ENCODE peak calls at places on chromosomes 2 and 18, in nine cellular contexts. One of them, this sample, is unnamed.
A peak's percentile ranks its signal among the peaks of the same experiment; 100 is the strongest.

GRCh38 chr2:32947076-32947483 is 327 bp downstream of the LTBP1 start:
- DNase-seq in stomach: no peak
- DNase-seq in activated naive CD4-positive, alpha-beta T cell: no peak
- DNase-seq in cardiac muscle cell: no peak
- DNase-seq in stimulated activated CD8-positive, alpha-beta memory T cell treated with anti-CD3 and anti-CD28 coated beads, Interleukin-15, amount 100 ng/mL, for 1 hour: no peak
- DNase-seq in spleen: peak; percentile 80
- DNase-seq in HFFc6: no peak
- DNase-seq in nucleus accumbens: no peak
- DNase-seq in HCT116: no peak
- DNase-seq in this sample: no peak

GRCh38 chr2:142875010-142875409 is 2.5 kb upstream of the KYNU start:
- DNase-seq in cardiac muscle cell: no peak
- DNase-seq in stimulated activated CD8-positive, alpha-beta memory T cell treated with anti-CD3 and anti-CD28 coated beads, Interleukin-15, amount 100 ng/mL, for 1 hour: no peak
- DNase-seq in HFFc6: no peak
- DNase-seq in activated naive CD4-positive, alpha-beta T cell: no peak
- DNase-seq in nucleus accumbens: no peak
- DNase-seq in stomach: no peak
- DNase-seq in HCT116: no peak
- DNase-seq in spleen: no peak
- DNase-seq in this sample: no peak

GRCh38 chr2:225366731-225367130 is 32.8 kb upstream of the NYAP2 start:
- DNase-seq in cardiac muscle cell: no peak
- DNase-seq in HCT116: no peak
- DNase-seq in activated naive CD4-positive, alpha-beta T cell: no peak
- DNase-seq in stimulated activated CD8-positive, alpha-beta memory T cell treated with anti-CD3 and anti-CD28 coated beads, Interleukin-15, amount 100 ng/mL, for 1 hour: no peak
- DNase-seq in nucleus accumbens: no peak
- DNase-seq in spleen: no peak
- DNase-seq in HFFc6: no peak
- DNase-seq in stomach: no peak
- DNase-seq in this sample: no peak

GRCh38 chr2:74843371-74844298 is 9.7 kb downstream of the HK2 start:
- DNase-seq in HFFc6: peak; percentile 64
- DNase-seq in HCT116: no peak
- DNase-seq in activated naive CD4-positive, alpha-beta T cell: no peak
- DNase-seq in nucleus accumbens: no peak
- DNase-seq in stimulated activated CD8-positive, alpha-beta memory T cell treated with anti-CD3 and anti-CD28 coated beads, Interleukin-15, amount 100 ng/mL, for 1 hour: no peak
- DNase-seq in spleen: no peak
- DNase-seq in stomach: no peak
- DNase-seq in cardiac muscle cell: peak; percentile 87
- DNase-seq in this sample: peak; percentile 86

GRCh38 chr2:138652378-138652777 is 127.8 kb downstream of the NXPH2 start:
- DNase-seq in stomach: peak; percentile 54
- DNase-seq in stimulated activated CD8-positive, alpha-beta memory T cell treated with anti-CD3 and anti-CD28 coated beads, Interleukin-15, amount 100 ng/mL, for 1 hour: no peak
- DNase-seq in nucleus accumbens: no peak
- DNase-seq in HFFc6: no peak
- DNase-seq in activated naive CD4-positive, alpha-beta T cell: no peak
- DNase-seq in cardiac muscle cell: peak; percentile 4
- DNase-seq in spleen: no peak
- DNase-seq in HCT116: no peak
- DNase-seq in this sample: peak; percentile 24

GRCh38 chr2:64036343-64036742 is 17.1 kb upstream of the VPS54 start:
- DNase-seq in HFFc6: peak; percentile 73
- DNase-seq in spleen: no peak
- DNase-seq in stimulated activated CD8-positive, alpha-beta memory T cell treated with anti-CD3 and anti-CD28 coated beads, Interleukin-15, amount 100 ng/mL, for 1 hour: no peak
- DNase-seq in HCT116: no peak
- DNase-seq in nucleus accumbens: no peak
- DNase-seq in activated naive CD4-positive, alpha-beta T cell: no peak
- DNase-seq in cardiac muscle cell: peak; percentile 60
- DNase-seq in stomach: no peak
- DNase-seq in this sample: peak; percentile 86

GRCh38 chr2:19861771-19862170 is 40.0 kb downstream of the TTC32 start:
- DNase-seq in stimulated activated CD8-positive, alpha-beta memory T cell treated with anti-CD3 and anti-CD28 coated beads, Interleukin-15, amount 100 ng/mL, for 1 hour: no peak
- DNase-seq in nucleus accumbens: no peak
- DNase-seq in cardiac muscle cell: no peak
- DNase-seq in HCT116: no peak
- DNase-seq in activated naive CD4-positive, alpha-beta T cell: no peak
- DNase-seq in HFFc6: peak; percentile 15
- DNase-seq in spleen: no peak
- DNase-seq in stomach: no peak
- DNase-seq in this sample: peak; percentile 47

GRCh38 chr2:222950886-222951285 is 90.0 kb downstream of the ACSL3 start:
- DNase-seq in HFFc6: peak; percentile 74
- DNase-seq in activated naive CD4-positive, alpha-beta T cell: no peak
- DNase-seq in nucleus accumbens: no peak
- DNase-seq in cardiac muscle cell: peak; percentile 64
- DNase-seq in stimulated activated CD8-positive, alpha-beta memory T cell treated with anti-CD3 and anti-CD28 coated beads, Interleukin-15, amount 100 ng/mL, for 1 hour: no peak
- DNase-seq in spleen: no peak
- DNase-seq in HCT116: no peak
- DNase-seq in stomach: no peak
- DNase-seq in this sample: peak; percentile 43

GRCh38 chr2:155099784-155100183 is 401.3 kb downstream of the KCNJ3 start:
- DNase-seq in cardiac muscle cell: no peak
- DNase-seq in spleen: no peak
- DNase-seq in stimulated activated CD8-positive, alpha-beta memory T cell treated with anti-CD3 and anti-CD28 coated beads, Interleukin-15, amount 100 ng/mL, for 1 hour: no peak
- DNase-seq in activated naive CD4-positive, alpha-beta T cell: no peak
- DNase-seq in nucleus accumbens: no peak
- DNase-seq in stomach: no peak
- DNase-seq in HCT116: peak; percentile 68
- DNase-seq in HFFc6: no peak
- DNase-seq in this sample: peak; percentile 83

GRCh38 chr2:43426305-43427031 is 169.4 kb downstream of the THADA start:
- DNase-seq in activated naive CD4-positive, alpha-beta T cell: no peak
- DNase-seq in HFFc6: peak; percentile 98
- DNase-seq in spleen: peak; percentile 81
- DNase-seq in stimulated activated CD8-positive, alpha-beta memory T cell treated with anti-CD3 and anti-CD28 coated beads, Interleukin-15, amount 100 ng/mL, for 1 hour: peak; percentile 16
- DNase-seq in stomach: peak; percentile 63
- DNase-seq in HCT116: peak; percentile 96
- DNase-seq in cardiac muscle cell: peak; percentile 97
- DNase-seq in nucleus accumbens: no peak
- DNase-seq in this sample: peak; percentile 96

GRCh38 chr2:102166189-102166845 is 20.5 kb upstream of the IL1RL2 start:
- DNase-seq in spleen: no peak
- DNase-seq in stomach: no peak
- DNase-seq in cardiac muscle cell: no peak
- DNase-seq in HCT116: no peak
- DNase-seq in stimulated activated CD8-positive, alpha-beta memory T cell treated with anti-CD3 and anti-CD28 coated beads, Interleukin-15, amount 100 ng/mL, for 1 hour: no peak
- DNase-seq in HFFc6: peak; percentile 74
- DNase-seq in activated naive CD4-positive, alpha-beta T cell: no peak
- DNase-seq in nucleus accumbens: no peak
- DNase-seq in this sample: peak; percentile 48

GRCh38 chr2:140442319-140442718 is 1662.1 kb upstream of the NXPH2 start:
- DNase-seq in HCT116: no peak
- DNase-seq in activated naive CD4-positive, alpha-beta T cell: no peak
- DNase-seq in stimulated activated CD8-positive, alpha-beta memory T cell treated with anti-CD3 and anti-CD28 coated beads, Interleukin-15, amount 100 ng/mL, for 1 hour: no peak
- DNase-seq in spleen: no peak
- DNase-seq in nucleus accumbens: no peak
- DNase-seq in stomach: no peak
- DNase-seq in cardiac muscle cell: peak; percentile 49
- DNase-seq in HFFc6: no peak
- DNase-seq in this sample: no peak

GRCh38 chr2:43424262-43425207 is 171.3 kb downstream of the THADA start:
- DNase-seq in cardiac muscle cell: peak; percentile 73
- DNase-seq in nucleus accumbens: no peak
- DNase-seq in stomach: no peak
- DNase-seq in spleen: no peak
- DNase-seq in stimulated activated CD8-positive, alpha-beta memory T cell treated with anti-CD3 and anti-CD28 coated beads, Interleukin-15, amount 100 ng/mL, for 1 hour: no peak
- DNase-seq in HFFc6: no peak
- DNase-seq in activated naive CD4-positive, alpha-beta T cell: no peak
- DNase-seq in HCT116: no peak
- DNase-seq in this sample: no peak

GRCh38 chr18:23883277-23883790 is 131.2 kb upstream of the TTC39C start:
- DNase-seq in HCT116: no peak
- DNase-seq in spleen: no peak
- DNase-seq in cardiac muscle cell: no peak
- DNase-seq in stimulated activated CD8-positive, alpha-beta memory T cell treated with anti-CD3 and anti-CD28 coated beads, Interleukin-15, amount 100 ng/mL, for 1 hour: no peak
- DNase-seq in nucleus accumbens: no peak
- DNase-seq in stomach: no peak
- DNase-seq in HFFc6: no peak
- DNase-seq in activated naive CD4-positive, alpha-beta T cell: no peak
- DNase-seq in this sample: peak; percentile 12

GRCh38 chr2:239113164-239113563 is 265.3 kb downstream of the TWIST2 start:
- DNase-seq in nucleus accumbens: no peak
- DNase-seq in stimulated activated CD8-positive, alpha-beta memory T cell treated with anti-CD3 and anti-CD28 coated beads, Interleukin-15, amount 100 ng/mL, for 1 hour: no peak
- DNase-seq in spleen: no peak
- DNase-seq in HCT116: no peak
- DNase-seq in stomach: peak; percentile 67
- DNase-seq in activated naive CD4-positive, alpha-beta T cell: no peak
- DNase-seq in cardiac muscle cell: peak; percentile 68
- DNase-seq in HFFc6: no peak
- DNase-seq in this sample: no peak

GRCh38 chr2:113217455-113218282 is 43.9 kb downstream of the PSD4 start:
- DNase-seq in spleen: no peak
- DNase-seq in stimulated activated CD8-positive, alpha-beta memory T cell treated with anti-CD3 and anti-CD28 coated beads, Interleukin-15, amount 100 ng/mL, for 1 hour: no peak
- DNase-seq in cardiac muscle cell: no peak
- DNase-seq in stomach: no peak
- DNase-seq in activated naive CD4-positive, alpha-beta T cell: no peak
- DNase-seq in HCT116: no peak
- DNase-seq in nucleus accumbens: no peak
- DNase-seq in HFFc6: no peak
- DNase-seq in this sample: no peak

GRCh38 chr18:14925281-14925709 is 177.3 kb downstream of the ANKRD30B start:
- DNase-seq in HFFc6: no peak
- DNase-seq in stomach: no peak
- DNase-seq in spleen: no peak
- DNase-seq in cardiac muscle cell: no peak
- DNase-seq in HCT116: no peak
- DNase-seq in stimulated activated CD8-positive, alpha-beta memory T cell treated with anti-CD3 and anti-CD28 coated beads, Interleukin-15, amount 100 ng/mL, for 1 hour: no peak
- DNase-seq in nucleus accumbens: no peak
- DNase-seq in activated naive CD4-positive, alpha-beta T cell: no peak
- DNase-seq in this sample: no peak

GRCh38 chr18:59609654-59610053 is 87.6 kb downstream of the CCBE1 start:
- DNase-seq in nucleus accumbens: no peak
- DNase-seq in HCT116: no peak
- DNase-seq in HFFc6: no peak
- DNase-seq in spleen: no peak
- DNase-seq in stimulated activated CD8-positive, alpha-beta memory T cell treated with anti-CD3 and anti-CD28 coated beads, Interleukin-15, amount 100 ng/mL, for 1 hour: no peak
- DNase-seq in stomach: no peak
- DNase-seq in cardiac muscle cell: no peak
- DNase-seq in activated naive CD4-positive, alpha-beta T cell: no peak
- DNase-seq in this sample: no peak

GRCh38 chr18:22827216-22827615 is 105.9 kb upstream of the RBBP8 start:
- DNase-seq in nucleus accumbens: no peak
- DNase-seq in HFFc6: no peak
- DNase-seq in cardiac muscle cell: peak; percentile 46
- DNase-seq in HCT116: no peak
- DNase-seq in stimulated activated CD8-positive, alpha-beta memory T cell treated with anti-CD3 and anti-CD28 coated beads, Interleukin-15, amount 100 ng/mL, for 1 hour: no peak
- DNase-seq in spleen: no peak
- DNase-seq in activated naive CD4-positive, alpha-beta T cell: no peak
- DNase-seq in stomach: no peak
- DNase-seq in this sample: no peak

GRCh38 chr18:38305941-38306340 is 740.3 kb upstream of the CELF4 start:
- DNase-seq in activated naive CD4-positive, alpha-beta T cell: no peak
- DNase-seq in nucleus accumbens: no peak
- DNase-seq in stomach: no peak
- DNase-seq in stimulated activated CD8-positive, alpha-beta memory T cell treated with anti-CD3 and anti-CD28 coated beads, Interleukin-15, amount 100 ng/mL, for 1 hour: no peak
- DNase-seq in HCT116: no peak
- DNase-seq in spleen: no peak
- DNase-seq in cardiac muscle cell: no peak
- DNase-seq in HFFc6: no peak
- DNase-seq in this sample: no peak

GRCh38 chr18:8949206-8949605 is 153.3 kb upstream of the NDUFV2 start:
- DNase-seq in stimulated activated CD8-positive, alpha-beta memory T cell treated with anti-CD3 and anti-CD28 coated beads, Interleukin-15, amount 100 ng/mL, for 1 hour: no peak
- DNase-seq in nucleus accumbens: no peak
- DNase-seq in stomach: no peak
- DNase-seq in cardiac muscle cell: no peak
- DNase-seq in activated naive CD4-positive, alpha-beta T cell: no peak
- DNase-seq in spleen: no peak
- DNase-seq in HCT116: no peak
- DNase-seq in HFFc6: peak; percentile 64
- DNase-seq in this sample: no peak

GRCh38 chr2:47251404-47251675 is 96.2 kb upstream of the STPG4 start:
- DNase-seq in HFFc6: no peak
- DNase-seq in stimulated activated CD8-positive, alpha-beta memory T cell treated with anti-CD3 and anti-CD28 coated beads, Interleukin-15, amount 100 ng/mL, for 1 hour: no peak
- DNase-seq in HCT116: no peak
- DNase-seq in spleen: no peak
- DNase-seq in activated naive CD4-positive, alpha-beta T cell: no peak
- DNase-seq in cardiac muscle cell: no peak
- DNase-seq in nucleus accumbens: no peak
- DNase-seq in stomach: no peak
- DNase-seq in this sample: no peak

GRCh38 chr2:175234153-175234552 is 52.6 kb upstream of the ATP5MC3 start:
- DNase-seq in cardiac muscle cell: no peak
- DNase-seq in spleen: no peak
- DNase-seq in activated naive CD4-positive, alpha-beta T cell: no peak
- DNase-seq in stomach: no peak
- DNase-seq in stimulated activated CD8-positive, alpha-beta memory T cell treated with anti-CD3 and anti-CD28 coated beads, Interleukin-15, amount 100 ng/mL, for 1 hour: no peak
- DNase-seq in nucleus accumbens: no peak
- DNase-seq in HFFc6: no peak
- DNase-seq in HCT116: no peak
- DNase-seq in this sample: no peak